ENCODE peak calls at places on chromosomes 11 and 22, in six cellular contexts. A, Z, X, R, P and M are unnamed samples.

GRCh38 chr11:35390737-35391682 is 28.3 kb downstream of the SLC1A2 start:
- DNase-seq in X (peak), A (no peak), P (peak), Z (no peak), R (no peak), M (peak)

GRCh38 chr22:43852605-43853327 is 9.5 kb downstream of the SULT4A1 start:
- DNase-seq in P (no peak), Z (no peak), A (no peak), X (no peak), R (no peak), M (no peak)

GRCh38 chr11:59171508-59172322 is at the start of gene DTX4:
- DNase-seq in Z (peak), P (peak), A (peak), R (peak), X (peak), M (peak)

GRCh38 chr11:35971841-35972422 is 28.1 kb downstream of the LDLRAD3 start:
- DNase-seq in Z (no peak), R (no peak), A (no peak), P (no peak), X (no peak), M (no peak)

GRCh38 chr22:39717099-39717498 is 146.5 kb downstream of the CACNA1I start:
- DNase-seq in X (no peak), A (no peak), R (no peak), Z (no peak), P (no peak), M (no peak)

GRCh38 chr11:58525037-58525614 is 17.2 kb upstream of the OR5B21 start:
- DNase-seq in A (no peak), X (no peak), R (no peak), Z (no peak), P (no peak), M (peak)

GRCh38 chr22:43188829-43189545 is 2.1 kb upstream of the TTLL12 start:
- DNase-seq in X (peak), Z (no peak), P (no peak), R (no peak), A (no peak), M (no peak)

GRCh38 chr11:44791546-44791945 is 64.8 kb downstream of the TSPAN18 start:
- DNase-seq in R (no peak), Z (no peak), P (no peak), A (no peak), X (no peak), M (no peak)

GRCh38 chr11:20353829-20354434 is 9.6 kb upstream of the HTATIP2 start:
- DNase-seq in X (peak), P (no peak), Z (no peak), R (no peak), A (peak), M (no peak)

GRCh38 chr11:128523616-128524015 is 63.7 kb downstream of the ETS1 start:
- DNase-seq in R (no peak), X (peak), Z (no peak), P (no peak), A (no peak), M (no peak)

GRCh38 chr11:14232652-14233051 is 126.3 kb downstream of the RRAS2 start:
- DNase-seq in R (no peak), P (no peak), Z (no peak), A (peak), X (no peak), M (no peak)

GRCh38 chr22:48920776-48921241 is 906.9 kb downstream of the BRD1 start:
- DNase-seq in X (no peak), P (no peak), R (no peak), A (no peak), Z (no peak), M (no peak)

GRCh38 chr11:127531167-127531566 is 530.6 kb upstream of the KIRREL3 start:
- DNase-seq in A (no peak), Z (no peak), X (no peak), P (no peak), R (no peak), M (no peak)

GRCh38 chr11:70824590-70825300 is 426.4 kb downstream of the CTTN start:
- DNase-seq in P (no peak), Z (no peak), R (no peak), X (no peak), A (no peak), M (no peak)

GRCh38 chr11:31106326-31106725 is 263.2 kb downstream of the DCDC1 start:
- DNase-seq in P (no peak), R (no peak), A (no peak), Z (no peak), X (no peak), M (no peak)

GRCh38 chr22:43148581-43148980 is 2.8 kb upstream of the TSPO start:
- DNase-seq in P (no peak), X (no peak), R (no peak), Z (no peak), A (no peak), M (no peak)

GRCh38 chr11:12724301-12725046 is 50.3 kb downstream of the TEAD1 start:
- DNase-seq in R (no peak), X (peak), A (peak), P (no peak), Z (no peak), M (no peak)

GRCh38 chr11:106087815-106088435 is 10.5 kb downstream of the AASDHPPT start:
- DNase-seq in R (peak), Z (no peak), A (peak), X (peak), P (no peak), M (peak)

GRCh38 chr11:76690736-76691135 is 20.2 kb upstream of the LRRC32 start:
- DNase-seq in A (no peak), R (no peak), P (no peak), Z (no peak), X (no peak), M (no peak)

GRCh38 chr11:62921573-62922188 is 518 bp upstream of the CHRM1 start:
- DNase-seq in P (no peak), Z (no peak), X (peak), A (no peak), R (no peak), M (no peak)

GRCh38 chr11:2138436-2139117 is 612 bp downstream of the IGF2 start:
- DNase-seq in A (no peak), Z (no peak), R (no peak), X (no peak), P (no peak), M (no peak)

GRCh38 chr11:46674463-46675287 is 25.7 kb downstream of the ARHGAP1 start:
- DNase-seq in X (peak), A (peak), P (no peak), Z (no peak), R (no peak), M (no peak)

GRCh38 chr11:134228625-134229024 is 4.2 kb downstream of the VPS26B start:
- DNase-seq in P (no peak), A (no peak), Z (no peak), X (no peak), R (no peak), M (peak)

GRCh38 chr11:68840661-68841653 is 759 bp downstream of the CPT1A start:
- DNase-seq in P (no peak), Z (no peak), X (peak), A (no peak), R (no peak), M (peak)